ENCODE peak calls at places on chromosomes 16 and 17, in six cellular contexts. One of them, this sample, is unnamed.

GRCh38 chr16:79973320-79973719 is 372.8 kb upstream of the MAF start:
- DNase-seq in left colon: no peak
- DNase-seq in HT1080: no peak
- DNase-seq in ELR: no peak
- DNase-seq in stimulated activated CD4-positive, alpha-beta T cell treated with anti-CD3 and anti-CD28 coated beads, TNF-alpha, amount 100 ng/mL, for 48 hours: no peak
- DNase-seq in cardiac fibroblast: no peak
- DNase-seq in this sample: no peak

GRCh38 chr16:87791295-87792204 is 25.8 kb upstream of the KLHDC4 start:
- DNase-seq in left colon: no peak
- DNase-seq in HT1080: no peak
- DNase-seq in cardiac fibroblast: no peak
- DNase-seq in ELR: no peak
- DNase-seq in stimulated activated CD4-positive, alpha-beta T cell treated with anti-CD3 and anti-CD28 coated beads, TNF-alpha, amount 100 ng/mL, for 48 hours: no peak
- DNase-seq in this sample: no peak

GRCh38 chr17:48551601-48552452 is 6.9 kb upstream of the HOXB2 start:
- DNase-seq in ELR: no peak
- DNase-seq in left colon: no peak
- DNase-seq in cardiac fibroblast: no peak
- DNase-seq in HT1080: no peak
- DNase-seq in stimulated activated CD4-positive, alpha-beta T cell treated with anti-CD3 and anti-CD28 coated beads, TNF-alpha, amount 100 ng/mL, for 48 hours: no peak
- DNase-seq in this sample: no peak

GRCh38 chr17:43813386-43813785 is 19.6 kb downstream of the MPP3 start:
- DNase-seq in ELR: no peak
- DNase-seq in stimulated activated CD4-positive, alpha-beta T cell treated with anti-CD3 and anti-CD28 coated beads, TNF-alpha, amount 100 ng/mL, for 48 hours: no peak
- DNase-seq in left colon: no peak
- DNase-seq in cardiac fibroblast: no peak
- DNase-seq in HT1080: no peak
- DNase-seq in this sample: no peak

GRCh38 chr16:50318796-50319578 is 49.8 kb downstream of the BRD7 start:
- DNase-seq in left colon: no peak
- DNase-seq in ELR: no peak
- DNase-seq in HT1080: no peak
- DNase-seq in stimulated activated CD4-positive, alpha-beta T cell treated with anti-CD3 and anti-CD28 coated beads, TNF-alpha, amount 100 ng/mL, for 48 hours: no peak
- DNase-seq in cardiac fibroblast: no peak
- DNase-seq in this sample: no peak

GRCh38 chr16:87314990-87315420 is 2.2 kb downstream of the C16orf95 start:
- DNase-seq in cardiac fibroblast: no peak
- DNase-seq in ELR: no peak
- DNase-seq in left colon: no peak
- DNase-seq in stimulated activated CD4-positive, alpha-beta T cell treated with anti-CD3 and anti-CD28 coated beads, TNF-alpha, amount 100 ng/mL, for 48 hours: no peak
- DNase-seq in HT1080: no peak
- DNase-seq in this sample: no peak

GRCh38 chr17:20122236-20122879 is 113.2 kb downstream of the SPECC1 start:
- DNase-seq in cardiac fibroblast: no peak
- DNase-seq in ELR: no peak
- DNase-seq in left colon: no peak
- DNase-seq in HT1080: no peak
- DNase-seq in stimulated activated CD4-positive, alpha-beta T cell treated with anti-CD3 and anti-CD28 coated beads, TNF-alpha, amount 100 ng/mL, for 48 hours: no peak
- DNase-seq in this sample: no peak

GRCh38 chr16:54542805-54543504 is 256.4 kb upstream of the IRX3 start:
- DNase-seq in HT1080: no peak
- DNase-seq in cardiac fibroblast: no peak
- DNase-seq in ELR: no peak
- DNase-seq in left colon: no peak
- DNase-seq in stimulated activated CD4-positive, alpha-beta T cell treated with anti-CD3 and anti-CD28 coated beads, TNF-alpha, amount 100 ng/mL, for 48 hours: no peak
- DNase-seq in this sample: no peak

GRCh38 chr17:7328009-7328408 is 1.1 kb downstream of the NEURL4 start:
- DNase-seq in HT1080: no peak
- DNase-seq in ELR: no peak
- DNase-seq in cardiac fibroblast: no peak
- DNase-seq in left colon: no peak
- DNase-seq in stimulated activated CD4-positive, alpha-beta T cell treated with anti-CD3 and anti-CD28 coated beads, TNF-alpha, amount 100 ng/mL, for 48 hours: no peak
- DNase-seq in this sample: no peak

GRCh38 chr17:15490634-15491261 is 23.3 kb upstream of the CDRT4 start:
- DNase-seq in left colon: peak
- DNase-seq in HT1080: peak
- DNase-seq in ELR: peak
- DNase-seq in stimulated activated CD4-positive, alpha-beta T cell treated with anti-CD3 and anti-CD28 coated beads, TNF-alpha, amount 100 ng/mL, for 48 hours: no peak
- DNase-seq in cardiac fibroblast: peak
- DNase-seq in this sample: no peak

GRCh38 chr17:6755731-6756184 is at the start of gene XAF1:
- DNase-seq in stimulated activated CD4-positive, alpha-beta T cell treated with anti-CD3 and anti-CD28 coated beads, TNF-alpha, amount 100 ng/mL, for 48 hours: no peak
- DNase-seq in left colon: peak
- DNase-seq in cardiac fibroblast: peak
- DNase-seq in HT1080: no peak
- DNase-seq in ELR: peak
- DNase-seq in this sample: peak

GRCh38 chr16:1760911-1761310 is 10.4 kb downstream of the NME3 start:
- DNase-seq in HT1080: no peak
- DNase-seq in stimulated activated CD4-positive, alpha-beta T cell treated with anti-CD3 and anti-CD28 coated beads, TNF-alpha, amount 100 ng/mL, for 48 hours: no peak
- DNase-seq in left colon: no peak
- DNase-seq in cardiac fibroblast: no peak
- DNase-seq in ELR: no peak
- DNase-seq in this sample: no peak

GRCh38 chr16:6484121-6484520 is 848.5 kb upstream of the RBFOX1 start:
- DNase-seq in stimulated activated CD4-positive, alpha-beta T cell treated with anti-CD3 and anti-CD28 coated beads, TNF-alpha, amount 100 ng/mL, for 48 hours: no peak
- DNase-seq in cardiac fibroblast: no peak
- DNase-seq in ELR: no peak
- DNase-seq in HT1080: no peak
- DNase-seq in left colon: no peak
- DNase-seq in this sample: no peak

GRCh38 chr16:16144416-16144815 is 78.9 kb downstream of the ABCC6 start:
- DNase-seq in cardiac fibroblast: no peak
- DNase-seq in left colon: no peak
- DNase-seq in HT1080: peak
- DNase-seq in stimulated activated CD4-positive, alpha-beta T cell treated with anti-CD3 and anti-CD28 coated beads, TNF-alpha, amount 100 ng/mL, for 48 hours: no peak
- DNase-seq in ELR: peak
- DNase-seq in this sample: no peak

GRCh38 chr16:82954224-82954929 is 327.6 kb downstream of the CDH13 start:
- DNase-seq in left colon: no peak
- DNase-seq in ELR: peak
- DNase-seq in stimulated activated CD4-positive, alpha-beta T cell treated with anti-CD3 and anti-CD28 coated beads, TNF-alpha, amount 100 ng/mL, for 48 hours: no peak
- DNase-seq in HT1080: peak
- DNase-seq in cardiac fibroblast: peak
- DNase-seq in this sample: no peak

GRCh38 chr17:19004601-19005441 is at the start of gene FAM83G:
- DNase-seq in left colon: peak
- DNase-seq in HT1080: peak
- DNase-seq in cardiac fibroblast: peak
- DNase-seq in ELR: peak
- DNase-seq in stimulated activated CD4-positive, alpha-beta T cell treated with anti-CD3 and anti-CD28 coated beads, TNF-alpha, amount 100 ng/mL, for 48 hours: peak
- DNase-seq in this sample: peak

GRCh38 chr16:16045879-16046278 is 96.5 kb downstream of the ABCC1 start:
- DNase-seq in ELR: no peak
- DNase-seq in HT1080: no peak
- DNase-seq in cardiac fibroblast: no peak
- DNase-seq in stimulated activated CD4-positive, alpha-beta T cell treated with anti-CD3 and anti-CD28 coated beads, TNF-alpha, amount 100 ng/mL, for 48 hours: no peak
- DNase-seq in left colon: no peak
- DNase-seq in this sample: no peak

GRCh38 chr17:77002103-77003045 is 134.2 kb downstream of the MGAT5B start:
- DNase-seq in stimulated activated CD4-positive, alpha-beta T cell treated with anti-CD3 and anti-CD28 coated beads, TNF-alpha, amount 100 ng/mL, for 48 hours: no peak
- DNase-seq in cardiac fibroblast: peak
- DNase-seq in ELR: peak
- DNase-seq in HT1080: peak
- DNase-seq in left colon: no peak
- DNase-seq in this sample: no peak

GRCh38 chr17:6413073-6413472 is 21.8 kb downstream of the AIPL1 start:
- DNase-seq in stimulated activated CD4-positive, alpha-beta T cell treated with anti-CD3 and anti-CD28 coated beads, TNF-alpha, amount 100 ng/mL, for 48 hours: no peak
- DNase-seq in left colon: no peak
- DNase-seq in HT1080: peak
- DNase-seq in cardiac fibroblast: peak
- DNase-seq in ELR: peak
- DNase-seq in this sample: peak

GRCh38 chr17:7109461-7110322 is 4.9 kb downstream of the ASGR2 start:
- DNase-seq in stimulated activated CD4-positive, alpha-beta T cell treated with anti-CD3 and anti-CD28 coated beads, TNF-alpha, amount 100 ng/mL, for 48 hours: no peak
- DNase-seq in left colon: no peak
- DNase-seq in cardiac fibroblast: no peak
- DNase-seq in HT1080: peak
- DNase-seq in ELR: no peak
- DNase-seq in this sample: no peak

GRCh38 chr16:28265822-28266221 is 26.5 kb upstream of the SBK1 start:
- DNase-seq in cardiac fibroblast: no peak
- DNase-seq in left colon: no peak
- DNase-seq in HT1080: no peak
- DNase-seq in ELR: no peak
- DNase-seq in stimulated activated CD4-positive, alpha-beta T cell treated with anti-CD3 and anti-CD28 coated beads, TNF-alpha, amount 100 ng/mL, for 48 hours: no peak
- DNase-seq in this sample: no peak

GRCh38 chr16:89114159-89114981 is 20.7 kb downstream of the ACSF3 start:
- DNase-seq in cardiac fibroblast: peak
- DNase-seq in stimulated activated CD4-positive, alpha-beta T cell treated with anti-CD3 and anti-CD28 coated beads, TNF-alpha, amount 100 ng/mL, for 48 hours: no peak
- DNase-seq in ELR: peak
- DNase-seq in left colon: no peak
- DNase-seq in HT1080: peak
- DNase-seq in this sample: no peak

GRCh38 chr17:47707056-47707791 is 13.3 kb downstream of the TBKBP1 start:
- DNase-seq in HT1080: peak
- DNase-seq in ELR: no peak
- DNase-seq in stimulated activated CD4-positive, alpha-beta T cell treated with anti-CD3 and anti-CD28 coated beads, TNF-alpha, amount 100 ng/mL, for 48 hours: no peak
- DNase-seq in cardiac fibroblast: no peak
- DNase-seq in left colon: no peak
- DNase-seq in this sample: no peak

GRCh38 chr17:4318596-4318995 is 47.9 kb downstream of the UBE2G1 start:
- DNase-seq in left colon: no peak
- DNase-seq in stimulated activated CD4-positive, alpha-beta T cell treated with anti-CD3 and anti-CD28 coated beads, TNF-alpha, amount 100 ng/mL, for 48 hours: no peak
- DNase-seq in HT1080: no peak
- DNase-seq in cardiac fibroblast: peak
- DNase-seq in ELR: peak
- DNase-seq in this sample: no peak

GRCh38 chr17:27531469-27531948 is 75.3 kb downstream of the KSR1 start:
- DNase-seq in stimulated activated CD4-positive, alpha-beta T cell treated with anti-CD3 and anti-CD28 coated beads, TNF-alpha, amount 100 ng/mL, for 48 hours: no peak
- DNase-seq in ELR: no peak
- DNase-seq in left colon: no peak
- DNase-seq in HT1080: no peak
- DNase-seq in cardiac fibroblast: no peak
- DNase-seq in this sample: no peak

GRCh38 chr16:83706394-83706793 is 101.4 kb upstream of the HSBP1 start:
- DNase-seq in HT1080: no peak
- DNase-seq in left colon: no peak
- DNase-seq in cardiac fibroblast: peak
- DNase-seq in ELR: peak
- DNase-seq in stimulated activated CD4-positive, alpha-beta T cell treated with anti-CD3 and anti-CD28 coated beads, TNF-alpha, amount 100 ng/mL, for 48 hours: no peak
- DNase-seq in this sample: no peak

GRCh38 chr16:84755004-84755672 is 55.3 kb downstream of the USP10 start:
- DNase-seq in cardiac fibroblast: no peak
- DNase-seq in stimulated activated CD4-positive, alpha-beta T cell treated with anti-CD3 and anti-CD28 coated beads, TNF-alpha, amount 100 ng/mL, for 48 hours: no peak
- DNase-seq in HT1080: no peak
- DNase-seq in left colon: no peak
- DNase-seq in ELR: no peak
- DNase-seq in this sample: no peak